ENCODE peak calls at places on chromosomes 5 and 9, in eight cellular contexts. U, I, N, W, X, O, P and H are unnamed samples.

GRCh38 chr9:14747116-14747515 is 24.6 kb upstream of the CER1 start:
- DNase-seq in X (no peak), W (no peak), P (no peak), U (no peak), O (no peak), N (no peak), I (no peak), H (no peak)

GRCh38 chr9:75146229-75146628 is 57.9 kb downstream of the OSTF1 start:
- DNase-seq in I (no peak), W (no peak), N (no peak), O (no peak), U (no peak), P (no peak), X (no peak), H (no peak)

GRCh38 chr5:141507387-141508091 is 18.7 kb downstream of the PCDHGC5 start:
- DNase-seq in O (no peak), X (peak), U (no peak), N (no peak), P (no peak), I (no peak), W (peak), H (no peak)

GRCh38 chr9:91315191-91315590 is 46.5 kb downstream of the AUH start:
- DNase-seq in N (peak), U (no peak), O (no peak), I (no peak), W (no peak), X (no peak), P (no peak), H (no peak)

GRCh38 chr5:157197088-157197487 is 16.4 kb downstream of the ITK start:
- DNase-seq in N (no peak), O (no peak), W (no peak), I (no peak), P (no peak), X (no peak), U (no peak), H (no peak)

GRCh38 chr9:112743216-112743835 is 7.2 kb upstream of the SNX30 start:
- DNase-seq in I (peak), N (no peak), U (no peak), X (no peak), O (no peak), P (no peak), W (no peak), H (no peak)

GRCh38 chr5:1226839-1227238 is 1.7 kb downstream of the SLC6A18 start:
- DNase-seq in O (no peak), I (no peak), P (no peak), W (no peak), U (no peak), X (no peak), N (no peak), H (no peak)

GRCh38 chr5:4797445-4797844 is 342.7 kb upstream of the ADAMTS16 start:
- DNase-seq in N (no peak), W (no peak), X (no peak), I (no peak), O (no peak), P (no peak), U (no peak), H (no peak)

GRCh38 chr5:179421156-179421895 is 76.1 kb upstream of the ADAMTS2 start:
- DNase-seq in I (no peak), U (no peak), O (no peak), X (no peak), W (no peak), N (no peak), P (no peak), H (peak)

GRCh38 chr5:74075900-74076484 is 450.0 kb downstream of the ARHGEF28 start:
- DNase-seq in O (no peak), N (no peak), P (no peak), I (no peak), W (no peak), X (no peak), U (no peak), H (no peak)

GRCh38 chr9:127178646-127179632 is 56.5 kb upstream of the ANGPTL2 start:
- DNase-seq in W (no peak), I (no peak), U (no peak), N (no peak), P (no peak), X (no peak), O (no peak), H (peak)